ENCODE peak calls at places on chromosomes 6 and 20, in eight cellular contexts. V is H1, N is heart left ventricle, E is prostate gland, J is Peyer's patch, A is HepG2, M is ovary, I is endothelial cell of umbilical vein. H is an unnamed sample.

GRCh38 chr6:96832780-96833179 is 4.5 kb downstream of the GPR63 start:
- DNase-seq in E (no peak), J (no peak), I (no peak), V (no peak), N (no peak), M (no peak), A (no peak), H (no peak)

GRCh38 chr20:1242530-1242929 is 16.7 kb downstream of the RAD21L1 start:
- DNase-seq in N (no peak), A (no peak), V (no peak), I (peak; percentile 80), E (no peak), M (no peak), J (no peak), H (no peak)

GRCh38 chr6:136967874-136968752 is 46.0 kb downstream of the SLC35D3 start:
- DNase-seq in M (peak; percentile 74), I (peak; percentile 65), N (peak; percentile 77), J (peak; percentile 67), V (peak; percentile 53), A (peak; percentile 69), E (peak; percentile 71), H (peak; percentile 71)

GRCh38 chr6:69719602-69720193 is 77.1 kb downstream of the LMBRD1 start:
- DNase-seq in M (no peak), A (peak; percentile 21), E (no peak), N (no peak), V (no peak), I (peak; percentile 46), J (no peak), H (no peak)

GRCh38 chr6:33839399-33840063 is 35.7 kb upstream of the MLN start:
- DNase-seq in J (no peak), I (no peak), A (no peak), N (no peak), M (no peak), E (no peak), V (no peak), H (no peak)

GRCh38 chr6:32885698-32886286 is 31.8 kb downstream of the PSMB9 start:
- DNase-seq in N (no peak), E (no peak), I (peak; percentile 72), M (no peak), A (peak; percentile 77), V (no peak), J (no peak), H (no peak)

GRCh38 chr6:56746767-56747504 is 104.2 kb upstream of the DST start:
- DNase-seq in N (no peak), J (no peak), A (no peak), I (no peak), V (no peak), M (no peak), E (no peak), H (no peak)

GRCh38 chr6:70396796-70397729 is 16.2 kb upstream of the FAM135A start:
- DNase-seq in M (no peak), I (no peak), E (peak; percentile 61), J (no peak), N (no peak), A (no peak), V (no peak), H (no peak)

GRCh38 chr6:56407883-56408282 is 160.5 kb upstream of the COL21A1 start:
- DNase-seq in I (no peak), V (no peak), N (no peak), J (no peak), A (no peak), M (no peak), E (no peak), H (no peak)

GRCh38 chr6:21846541-21847451 is 253.2 kb downstream of the SOX4 start:
- DNase-seq in J (no peak), I (peak; percentile 96), E (no peak), M (no peak), N (no peak), A (peak; percentile 25), V (no peak), H (no peak)

GRCh38 chr6:118284736-118285360 is 263.2 kb upstream of the PLN start:
- DNase-seq in E (no peak), V (no peak), M (no peak), N (no peak), J (no peak), A (no peak), I (peak; percentile 35), H (no peak)

GRCh38 chr6:3221579-3221978 is 5.9 kb downstream of the TUBB2B start:
- DNase-seq in M (no peak), A (no peak), I (no peak), E (no peak), V (no peak), J (no peak), N (no peak), H (no peak)

GRCh38 chr6:3220366-3220765 is 7.1 kb downstream of the TUBB2B start:
- DNase-seq in A (no peak), J (no peak), M (no peak), E (no peak), I (no peak), V (no peak), N (no peak), H (no peak)

GRCh38 chr6:3218266-3218665 is 9.2 kb downstream of the TUBB2B start:
- DNase-seq in E (no peak), I (no peak), V (no peak), J (no peak), A (no peak), M (no peak), N (no peak), H (no peak)

GRCh38 chr6:3226422-3227362 is 761 bp downstream of the TUBB2B start:
- DNase-seq in M (no peak), A (no peak), N (peak; percentile 34), I (no peak), E (no peak), J (no peak), V (no peak), H (no peak)

DNA sequence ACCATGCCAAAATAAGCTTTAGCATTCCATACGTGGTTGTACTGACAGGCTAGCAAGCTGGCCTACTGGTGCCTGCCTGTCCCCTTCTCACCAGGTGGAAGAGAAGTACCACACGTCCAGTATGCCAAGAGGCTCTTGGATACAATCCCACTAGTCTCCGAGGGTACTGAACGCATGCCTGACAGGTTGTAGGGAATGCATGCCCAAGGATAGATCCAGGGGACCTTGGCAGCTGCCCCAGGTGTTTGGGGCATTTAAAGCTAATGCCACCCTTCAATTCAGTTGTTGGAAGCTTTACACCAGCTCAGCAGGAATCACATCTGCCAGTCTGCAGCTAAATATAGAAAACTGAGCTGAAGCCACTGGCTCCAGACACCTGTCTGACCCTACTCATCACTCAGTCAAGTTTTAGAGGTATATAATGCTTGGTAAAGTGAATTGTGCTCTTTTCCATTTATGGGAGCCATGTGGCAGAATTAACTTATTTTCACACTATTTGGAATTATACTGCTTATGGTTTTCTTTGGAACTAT is 4.9 kb downstream of the TUBB2B start:
- DNase-seq in I (no peak), V (no peak), J (no peak), E (no peak), M (no peak), N (no peak), A (no peak), H (no peak)
- H3K4me3 ChIP-seq in I (no peak overlapping the region), V (no peak overlapping the region), J (no peak overlapping the region), E (no peak overlapping the region), M (no peak overlapping the region), N (no peak overlapping the region), A (no peak overlapping the region), H (no peak overlapping the region)

DNA sequence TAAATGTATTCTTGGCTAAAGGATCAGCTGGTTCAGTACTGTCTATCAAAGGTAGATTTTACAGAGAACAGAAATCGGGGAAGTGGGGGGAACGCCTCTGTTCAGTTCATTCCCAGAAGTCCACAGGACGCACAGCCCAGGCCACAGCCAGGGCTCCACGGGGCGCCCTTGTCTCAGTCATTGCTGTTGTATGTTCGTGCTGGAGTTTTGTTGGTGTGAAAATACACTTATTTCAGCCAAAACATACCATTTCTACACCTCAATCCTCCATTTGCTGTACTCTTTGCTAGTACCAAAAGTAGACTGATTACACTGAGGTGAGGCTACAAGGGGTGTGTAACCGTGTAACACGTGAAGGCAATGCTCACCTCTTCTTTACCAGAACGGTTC is 29.9 kb downstream of the TXNDC5 start:
- DNase-seq in A (no peak), I (no peak), V (no peak), N (no peak), M (no peak), E (no peak), J (no peak), H (no peak)
- TF ChIP-seq POLR2A in A (no peak), I (peak; percentile 71), V (no peak), N (no peak), M (no peak), E (no peak), J (no peak), H (no peak)

GRCh38 chr6:77339926-77340325 is 123.4 kb downstream of the HTR1B start:
- DNase-seq in N (no peak), I (no peak), A (no peak), J (no peak), M (no peak), V (no peak), E (no peak), H (no peak)

GRCh38 chr6:77334093-77334492 is 129.2 kb downstream of the HTR1B start:
- DNase-seq in I (no peak), N (no peak), E (no peak), M (no peak), A (no peak), J (no peak), V (no peak), H (no peak)

GRCh38 chr6:77340331-77340730 is 123.0 kb downstream of the HTR1B start:
- DNase-seq in E (no peak), V (no peak), I (no peak), J (no peak), A (no peak), N (no peak), M (no peak), H (no peak)

GRCh38 chr6:77341058-77341986 is 122.0 kb downstream of the HTR1B start:
- DNase-seq in E (no peak), A (no peak), J (no peak), I (peak; percentile 81), M (no peak), V (no peak), N (peak; percentile 78), H (no peak)

GRCh38 chr6:77337392-77337791 is 125.9 kb downstream of the HTR1B start:
- DNase-seq in J (no peak), I (no peak), A (no peak), M (no peak), N (no peak), V (no peak), E (no peak), H (no peak)
- H3K4me3 ChIP-seq in J (no peak overlapping the region), I (no peak overlapping the region), A (no peak overlapping the region), M (no peak overlapping the region), N (no peak overlapping the region), V (no peak overlapping the region), E (no peak overlapping the region), H (no peak overlapping the region)

DNA sequence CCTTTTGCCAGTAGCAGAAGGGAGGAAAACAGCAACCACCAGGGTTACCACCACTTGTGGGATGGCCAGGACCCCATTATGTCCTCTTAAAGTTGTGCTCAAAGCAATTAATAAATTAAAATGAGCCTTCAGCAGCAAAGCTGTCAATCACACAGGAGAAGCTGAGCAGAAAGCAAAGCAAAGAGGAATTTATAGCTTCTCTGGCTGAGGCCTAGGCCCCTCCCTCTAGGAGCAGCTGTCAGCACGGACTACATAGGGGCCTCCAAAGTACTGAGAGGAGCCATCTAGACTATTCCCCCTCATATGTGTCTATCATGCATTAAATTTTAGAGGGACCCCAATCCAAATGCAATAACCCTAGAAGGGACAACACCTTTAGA is 6.4 kb downstream of the CCND3 start:
- DNase-seq in M (no peak), N (no peak), E (no peak), J (no peak), A (no peak), V (no peak), I (no peak), H (no peak)
- TF ChIP-seq POLR2A in M (no peak), N (no peak), E (no peak), J (no peak), A (peak; percentile 22), V (no peak), I (no peak), H (no peak)

GRCh38 chr6:133187114-133187513 is 54.0 kb upstream of the EYA4 start:
- DNase-seq in I (no peak), M (no peak), V (no peak), J (no peak), A (no peak), E (no peak), N (no peak), H (no peak)
- H3K4me3 ChIP-seq in I (no peak overlapping the region), M (no peak overlapping the region), V (no peak overlapping the region), J (no peak overlapping the region), A (no peak overlapping the region), E (no peak overlapping the region), N (no peak overlapping the region), H (no peak overlapping the region)

H was measured in uterus.